ENCODE peak calls at places on chromosomes 5 and 9, in four cellular contexts. One of them, this sample, is unnamed.

GRCh38 chr5:167352801-167353200 is 938.6 kb upstream of the WWC1 start:
- DNase-seq in GM18507: no peak
- DNase-seq in A549: no peak
- DNase-seq in germinal center: no peak
- DNase-seq in this sample: no peak

GRCh38 chr5:150600951-150601773 is 39.3 kb upstream of the SYNPO start:
- DNase-seq in GM18507: no peak
- DNase-seq in A549: no peak
- DNase-seq in germinal center: no peak
- DNase-seq in this sample: peak

GRCh38 chr5:158797498-158797845 is 302.2 kb downstream of the EBF1 start:
- DNase-seq in GM18507: no peak
- DNase-seq in A549: no peak
- DNase-seq in germinal center: no peak
- DNase-seq in this sample: peak

GRCh38 chr5:126339215-126339805 is 83.9 kb upstream of the GRAMD2B start:
- DNase-seq in GM18507: peak
- DNase-seq in A549: peak
- DNase-seq in germinal center: peak
- DNase-seq in this sample: no peak

GRCh38 chr9:127527560-127528268 is 76.4 kb downstream of the LRSAM1 start:
- DNase-seq in GM18507: no peak
- DNase-seq in A549: no peak
- DNase-seq in germinal center: no peak
- DNase-seq in this sample: no peak

GRCh38 chr9:114805670-114806551 is at the start of gene TNFSF15:
- DNase-seq in GM18507: peak
- DNase-seq in A549: no peak
- DNase-seq in germinal center: peak
- DNase-seq in this sample: no peak

GRCh38 chr5:128402506-128402905 is 135.5 kb downstream of the FBN2 start:
- DNase-seq in GM18507: no peak
- DNase-seq in A549: no peak
- DNase-seq in germinal center: no peak
- DNase-seq in this sample: no peak

GRCh38 chr5:172672696-172673095 is 31.6 kb downstream of the NEURL1B start:
- DNase-seq in GM18507: no peak
- DNase-seq in A549: no peak
- DNase-seq in germinal center: no peak
- DNase-seq in this sample: no peak

GRCh38 chr9:133638076-133638475 is 1.9 kb downstream of the DBH start:
- DNase-seq in GM18507: no peak
- DNase-seq in A549: no peak
- DNase-seq in germinal center: no peak
- DNase-seq in this sample: no peak

GRCh38 chr9:96417610-96418073 is 528 bp downstream of the ZNF367 start:
- DNase-seq in GM18507: no peak
- DNase-seq in A549: no peak
- DNase-seq in germinal center: peak
- DNase-seq in this sample: peak

GRCh38 chr9:120768870-120769269 is 24.3 kb downstream of the FBXW2 start:
- DNase-seq in GM18507: no peak
- DNase-seq in A549: no peak
- DNase-seq in germinal center: no peak
- DNase-seq in this sample: no peak

GRCh38 chr9:16136961-16137360 is 584.1 kb downstream of the CCDC171 start:
- DNase-seq in GM18507: no peak
- DNase-seq in A549: no peak
- DNase-seq in germinal center: no peak
- DNase-seq in this sample: peak

GRCh38 chr5:126967808-126968466 is 62.4 kb downstream of the MARCHF3 start:
- DNase-seq in GM18507: no peak
- DNase-seq in A549: no peak
- DNase-seq in germinal center: no peak
- DNase-seq in this sample: no peak

GRCh38 chr5:96067251-96067650 is 105.6 kb upstream of the ELL2 start:
- DNase-seq in GM18507: no peak
- DNase-seq in A549: no peak
- DNase-seq in germinal center: no peak
- DNase-seq in this sample: no peak

GRCh38 chr5:1594336-1595106 is 70.8 kb upstream of the LPCAT1 start:
- DNase-seq in GM18507: peak
- DNase-seq in A549: peak
- DNase-seq in germinal center: peak
- DNase-seq in this sample: peak

GRCh38 chr9:88773627-88774244 is 217.5 kb upstream of the S1PR3 start:
- DNase-seq in GM18507: no peak
- DNase-seq in A549: no peak
- DNase-seq in germinal center: no peak
- DNase-seq in this sample: no peak

GRCh38 chr5:65022932-65023331 is 254.2 kb downstream of the CWC27 start:
- DNase-seq in GM18507: no peak
- DNase-seq in A549: no peak
- DNase-seq in germinal center: no peak
- DNase-seq in this sample: no peak

GRCh38 chr5:178637356-178638069 is 10.7 kb upstream of the CLK4 start:
- DNase-seq in GM18507: no peak
- DNase-seq in A549: no peak
- DNase-seq in germinal center: peak
- DNase-seq in this sample: no peak

GRCh38 chr9:107224252-107224651 is 58.8 kb upstream of the RAD23B start:
- DNase-seq in GM18507: no peak
- DNase-seq in A549: no peak
- DNase-seq in germinal center: no peak
- DNase-seq in this sample: no peak

GRCh38 chr9:12774861-12775367 is at the start of gene LURAP1L:
- DNase-seq in GM18507: no peak
- DNase-seq in A549: peak
- DNase-seq in germinal center: no peak
- DNase-seq in this sample: peak

GRCh38 chr5:136420168-136420916 is 55.0 kb upstream of the TRPC7 start:
- DNase-seq in GM18507: no peak
- DNase-seq in A549: no peak
- DNase-seq in germinal center: no peak
- DNase-seq in this sample: no peak

GRCh38 chr9:113482991-113483675 is 19.6 kb downstream of the RGS3 start:
- DNase-seq in GM18507: no peak
- DNase-seq in A549: no peak
- DNase-seq in germinal center: no peak
- DNase-seq in this sample: no peak

GRCh38 chr5:172399336-172399735 is 55.0 kb downstream of the SH3PXD2B start:
- DNase-seq in GM18507: no peak
- DNase-seq in A549: no peak
- DNase-seq in germinal center: no peak
- DNase-seq in this sample: no peak

GRCh38 chr9:71094708-71095251 is 26.6 kb downstream of the TRPM3 start:
- DNase-seq in GM18507: no peak
- DNase-seq in A549: no peak
- DNase-seq in germinal center: no peak
- DNase-seq in this sample: no peak

GRCh38 chr5:160097981-160098380 is 21.3 kb downstream of the PWWP2A start:
- DNase-seq in GM18507: no peak
- DNase-seq in A549: no peak
- DNase-seq in germinal center: no peak
- DNase-seq in this sample: no peak

GRCh38 chr5:1300581-1301083 is 5.8 kb upstream of the TERT start:
- DNase-seq in GM18507: no peak
- DNase-seq in A549: no peak
- DNase-seq in germinal center: no peak
- DNase-seq in this sample: peak

GRCh38 chr5:53302524-53302923 is 177.9 kb upstream of the FST start:
- DNase-seq in GM18507: no peak
- DNase-seq in A549: no peak
- DNase-seq in germinal center: no peak
- DNase-seq in this sample: no peak

GRCh38 chr5:59340637-59341036 is 552.9 kb downstream of the PDE4D start:
- DNase-seq in GM18507: no peak
- DNase-seq in A549: no peak
- DNase-seq in germinal center: no peak
- DNase-seq in this sample: no peak

GRCh38 chr5:116473706-116474105 is 100.9 kb downstream of the SEMA6A start:
- DNase-seq in GM18507: no peak
- DNase-seq in A549: no peak
- DNase-seq in germinal center: no peak
- DNase-seq in this sample: no peak

GRCh38 chr5:65928341-65928752 is 2.0 kb downstream of the ERBIN start:
- DNase-seq in GM18507: no peak
- DNase-seq in A549: no peak
- DNase-seq in germinal center: no peak
- DNase-seq in this sample: no peak

GRCh38 chr5:64165500-64166200 is at the start of gene RNF180:
- DNase-seq in GM18507: no peak
- DNase-seq in A549: peak
- DNase-seq in germinal center: peak
- DNase-seq in this sample: peak

GRCh38 chr5:160887780-160888179 is 35.8 kb upstream of the ATP10B start:
- DNase-seq in GM18507: no peak
- DNase-seq in A549: no peak
- DNase-seq in germinal center: no peak
- DNase-seq in this sample: no peak

GRCh38 chr9:69874301-69875060 is 53.9 kb downstream of the CFAP95 start:
- DNase-seq in GM18507: no peak
- DNase-seq in A549: no peak
- DNase-seq in germinal center: no peak
- DNase-seq in this sample: no peak

GRCh38 chr5:11903121-11903613 is 1.1 kb downstream of the CTNND2 start:
- DNase-seq in GM18507: no peak
- DNase-seq in A549: no peak
- DNase-seq in germinal center: no peak
- DNase-seq in this sample: no peak

GRCh38 chr5:106376522-106376921 is 1294.2 kb downstream of the EFNA5 start:
- DNase-seq in GM18507: no peak
- DNase-seq in A549: no peak
- DNase-seq in germinal center: no peak
- DNase-seq in this sample: no peak

GRCh38 chr9:7534211-7534935 is 265.2 kb downstream of the DMAC1 start:
- DNase-seq in GM18507: no peak
- DNase-seq in A549: no peak
- DNase-seq in germinal center: no peak
- DNase-seq in this sample: no peak

GRCh38 chr9:136564379-136564988 is 18.6 kb upstream of the NOTCH1 start:
- DNase-seq in GM18507: peak
- DNase-seq in A549: no peak
- DNase-seq in germinal center: no peak
- DNase-seq in this sample: peak

GRCh38 chr5:122366501-122366900 is 54.5 kb downstream of the SNCAIP start:
- DNase-seq in GM18507: no peak
- DNase-seq in A549: no peak
- DNase-seq in germinal center: no peak
- DNase-seq in this sample: no peak

GRCh38 chr9:134846187-134846586 is 34.4 kb upstream of the FCN2 start:
- DNase-seq in GM18507: no peak
- DNase-seq in A549: no peak
- DNase-seq in germinal center: no peak
- DNase-seq in this sample: no peak

This sample was measured in left ventricle myocardium inferior.